ENCODE peak calls at places on chromosome 17, in nine cellular contexts. U is body of pancreas, E is tibial nerve, W is nephron progenitor cell, D is GM23338, J is A549, M is stomach, Z is uterus, T is astrocyte of the cerebellum. Y is an unnamed sample.

GRCh38 chr17:43907425-43907981 is at the start of gene MPP2:
- DNase-seq in M (peak), Z (peak), T (peak), U (peak), D (peak), J (peak), W (peak), E (peak), Y (peak)

GRCh38 chr17:41416478-41416877 is 7.9 kb downstream of the KRT37 start:
- DNase-seq in Z (no peak), M (no peak), T (no peak), E (no peak), W (no peak), D (no peak), J (no peak), U (no peak), Y (no peak)

GRCh38 chr17:72053069-72053846 is 67.6 kb upstream of the SOX9 start:
- DNase-seq in U (peak), D (peak), T (no peak), W (peak), E (no peak), Z (no peak), J (no peak), M (no peak), Y (no peak)

GRCh38 chr17:39536468-39536867 is 71.3 kb downstream of the NEUROD2 start:
- DNase-seq in Z (no peak), D (no peak), U (no peak), T (no peak), J (no peak), E (no peak), W (no peak), M (no peak), Y (no peak)

GRCh38 chr17:6126768-6127167 is 56.6 kb downstream of the WSCD1 start:
- DNase-seq in D (no peak), M (no peak), Z (no peak), J (no peak), U (no peak), T (no peak), W (no peak), E (no peak), Y (no peak)

GRCh38 chr17:13933597-13934276 is 135.6 kb upstream of the COX10 start:
- DNase-seq in J (no peak), W (no peak), M (no peak), T (no peak), E (no peak), U (no peak), D (no peak), Z (no peak), Y (no peak)

GRCh38 chr17:74337834-74338500 is 11.9 kb downstream of the KIF19 start:
- DNase-seq in M (no peak), T (no peak), E (no peak), Z (no peak), W (no peak), D (no peak), U (no peak), J (no peak), Y (no peak)

GRCh38 chr17:12736526-12736925 is 52.8 kb upstream of the ARHGAP44 start:
- DNase-seq in W (no peak), D (no peak), Z (no peak), M (no peak), U (no peak), E (no peak), J (no peak), T (no peak), Y (no peak)

GRCh38 chr17:72863511-72864175 is 228.8 kb downstream of the SLC39A11 start:
- DNase-seq in Z (no peak), M (no peak), J (no peak), D (no peak), U (no peak), T (no peak), E (no peak), W (no peak), Y (no peak)

GRCh38 chr17:50735287-50735686 is 15.9 kb downstream of the LUC7L3 start:
- DNase-seq in D (no peak), U (no peak), W (no peak), Z (no peak), E (no peak), J (no peak), M (no peak), T (no peak), Y (no peak)

GRCh38 chr17:82497483-82498405 is 21.8 kb upstream of the FOXK2 start:
- DNase-seq in E (no peak), T (no peak), J (no peak), D (peak), U (peak), M (no peak), Z (no peak), W (peak), Y (no peak)

GRCh38 chr17:38587956-38588771 is 17.6 kb downstream of the SRCIN1 start:
- DNase-seq in Z (no peak), W (no peak), T (no peak), U (no peak), D (no peak), J (no peak), M (no peak), E (no peak), Y (no peak)

GRCh38 chr17:81249233-81250040 is 10.3 kb downstream of the NDUFAF8 start:
- DNase-seq in W (no peak), Z (no peak), M (no peak), D (no peak), J (no peak), T (no peak), U (no peak), E (no peak), Y (no peak)

GRCh38 chr17:82985973-82986372 is 93.4 kb upstream of the METRNL start:
- DNase-seq in U (peak), J (no peak), W (peak), Z (no peak), D (peak), E (no peak), M (peak), T (peak), Y (no peak)

GRCh38 chr17:60173304-60173807 is 23.6 kb downstream of the CA4 start:
- DNase-seq in Z (no peak), U (no peak), W (no peak), D (no peak), M (no peak), T (no peak), J (no peak), E (no peak), Y (no peak)

GRCh38 chr17:36934144-36934758 is 3.0 kb upstream of the LHX1 start:
- DNase-seq in M (no peak), W (no peak), J (peak), Z (no peak), T (no peak), D (peak), U (no peak), E (no peak), Y (no peak)

GRCh38 chr17:46772879-46773620 is 45.4 kb downstream of the WNT3 start:
- DNase-seq in E (no peak), D (no peak), W (no peak), J (no peak), T (no peak), Z (no peak), U (no peak), M (no peak), Y (no peak)

GRCh38 chr17:45197555-45198334 is 23.9 kb upstream of the FMNL1 start:
- DNase-seq in D (peak), Z (peak), U (peak), J (peak), M (peak), E (peak), W (peak), T (peak), Y (peak)

GRCh38 chr17:50830298-50830697 is 5.1 kb upstream of the WFIKKN2 start:
- DNase-seq in T (no peak), Z (no peak), W (no peak), U (peak), J (no peak), E (no peak), M (peak), D (no peak), Y (no peak)

GRCh38 chr17:39699818-39700147 is at the start of gene ERBB2:
- DNase-seq in M (peak), D (peak), T (peak), J (peak), Z (peak), U (peak), W (peak), E (peak), Y (peak)

GRCh38 chr17:19978206-19978802 is 676 bp upstream of the AKAP10 start:
- DNase-seq in M (no peak), D (peak), U (no peak), W (no peak), T (no peak), E (no peak), Z (no peak), J (no peak), Y (no peak)

GRCh38 chr17:41792835-41793748 is 6.6 kb upstream of the JUP start:
- DNase-seq in Z (peak), E (no peak), T (no peak), W (no peak), D (peak), M (peak), J (peak), U (peak), Y (peak)

GRCh38 chr17:48718162-48718780 is 4.0 kb downstream of the PRAC1 start:
- DNase-seq in W (no peak), T (no peak), U (no peak), J (no peak), Z (no peak), E (no peak), D (peak), M (no peak), Y (no peak)

GRCh38 chr17:70181866-70182265 is 12.5 kb downstream of the KCNJ2 start:
- DNase-seq in U (no peak), D (no peak), E (no peak), J (no peak), W (no peak), Z (no peak), M (no peak), T (no peak), Y (no peak)

GRCh38 chr17:19327039-19327776 is 35.3 kb downstream of the B9D1 start:
- DNase-seq in Z (no peak), D (no peak), M (no peak), W (no peak), E (no peak), J (peak), U (no peak), T (peak), Y (no peak)

GRCh38 chr17:69858460-69858859 is 216.6 kb upstream of the KCNJ16 start:
- DNase-seq in E (no peak), W (no peak), U (no peak), D (no peak), J (no peak), Z (no peak), T (no peak), M (no peak), Y (no peak)

GRCh38 chr17:81814748-81815645 is 11.0 kb downstream of the GCGR start:
- DNase-seq in U (peak), Z (no peak), D (no peak), W (no peak), T (no peak), M (no peak), E (no peak), J (no peak), Y (peak)

GRCh38 chr17:82050761-82051641 is 610 bp downstream of the RFNG start:
- DNase-seq in W (no peak), E (no peak), U (no peak), M (no peak), Z (no peak), T (no peak), D (no peak), J (no peak), Y (no peak)

GRCh38 chr17:32481193-32481592 is 5.6 kb upstream of the CDK5R1 start:
- DNase-seq in D (no peak), M (no peak), U (no peak), W (no peak), E (no peak), Z (no peak), T (no peak), J (no peak), Y (no peak)

GRCh38 chr17:8188408-8188839 is 1.6 kb downstream of the BORCS6 start:
- DNase-seq in Z (no peak), T (no peak), E (no peak), W (no peak), M (no peak), U (no peak), J (no peak), D (no peak), Y (no peak)

GRCh38 chr17:8189041-8189710 is 804 bp downstream of the BORCS6 start:
- DNase-seq in U (peak), J (no peak), D (no peak), T (no peak), W (no peak), M (peak), E (no peak), Z (no peak), Y (no peak)

GRCh38 chr17:8187517-8188407 is 2.2 kb downstream of the BORCS6 start:
- DNase-seq in M (peak), T (peak), E (peak), J (peak), Z (peak), U (peak), D (peak), W (peak), Y (peak)

GRCh38 chr17:8190506-8190905 is 526 bp upstream of the BORCS6 start:
- DNase-seq in W (no peak), E (no peak), M (no peak), Z (no peak), U (no peak), T (no peak), D (no peak), J (no peak), Y (no peak)

DNA sequence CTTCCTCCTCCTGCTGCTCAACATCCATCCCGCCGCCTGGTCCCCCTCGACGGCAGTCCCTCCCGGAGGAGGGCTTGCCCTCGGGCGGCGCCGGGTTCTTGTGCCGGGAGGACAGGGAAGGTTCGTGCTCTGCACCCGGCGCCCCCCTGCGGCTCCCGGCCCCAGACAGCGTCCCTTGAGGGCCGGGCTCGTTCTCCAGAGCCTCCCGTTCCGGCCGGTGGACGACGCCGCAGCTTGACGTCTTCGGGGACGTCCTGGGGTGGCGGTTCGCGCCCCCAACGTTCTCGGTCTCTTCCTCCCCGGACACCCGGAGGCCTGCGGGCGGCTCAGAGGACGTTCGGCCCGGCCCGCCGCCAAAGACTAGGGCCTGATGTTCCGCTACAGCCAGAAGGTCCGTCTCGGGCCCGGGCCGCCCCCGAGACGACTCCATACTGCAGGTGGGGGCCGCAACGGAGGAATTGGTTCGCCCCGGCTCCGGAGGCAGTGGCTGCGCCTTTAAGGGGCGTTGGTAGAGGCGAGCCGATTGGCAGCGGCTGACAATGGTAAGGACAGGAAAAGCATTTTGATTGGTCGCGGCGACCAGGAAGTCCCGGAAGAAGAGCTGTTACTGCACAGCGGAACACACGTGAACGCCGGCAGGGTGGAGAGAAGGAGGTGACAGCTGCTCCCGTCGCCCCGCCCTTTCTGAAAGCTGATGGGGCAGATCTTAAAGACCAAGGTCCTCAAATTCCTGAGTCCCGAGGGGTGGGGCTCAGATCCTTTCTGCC is at the start of gene BORCS6:
- DNase-seq in M (peak), W (peak), T (peak), U (peak), J (peak), D (peak), E (peak), Z (peak), Y (peak)
- TF ChIP-seq CTCF in M (no peak), W (no peak), T (no peak), U (no peak), J (peak), D (no peak), E (no peak), Z (no peak), Y (no peak)

GRCh38 chr17:57401556-57402488 is 145.5 kb downstream of the MSI2 start:
- DNase-seq in Z (no peak), W (no peak), M (no peak), T (no peak), U (no peak), E (no peak), J (peak), D (peak), Y (no peak)
- TF ChIP-seq CTCF in Z (no peak), W (peak), M (no peak), T (no peak), U (no peak), E (no peak), J (peak), D (peak), Y (no peak)

GRCh38 chr17:62987136-62987535 is 21.1 kb downstream of the TANC2 start:
- DNase-seq in D (peak), U (no peak), T (no peak), Z (no peak), M (no peak), J (no peak), W (peak), E (no peak), Y (no peak)
- TF ChIP-seq CTCF in D (peak), U (no peak), T (peak), Z (no peak), M (no peak), J (peak), W (no peak), E (no peak), Y (no peak)

GRCh38 chr17:16304832-16305231 is 48.4 kb downstream of the CENPV start:
- DNase-seq in U (no peak), D (peak), Z (no peak), W (peak), T (no peak), E (no peak), M (no peak), J (no peak), Y (peak)
- TF ChIP-seq CTCF in U (no peak), D (peak), Z (no peak), W (peak), T (peak), E (no peak), M (no peak), J (peak), Y (peak)

GRCh38 chr17:67628580-67629013 is 89.1 kb upstream of the NOL11 start:
- DNase-seq in T (no peak), W (no peak), D (peak), J (no peak), U (peak), Z (no peak), E (no peak), M (peak), Y (no peak)
- TF ChIP-seq CTCF in T (peak), W (no peak), D (peak), J (no peak), U (no peak), Z (no peak), E (no peak), M (no peak), Y (no peak)

GRCh38 chr17:79721993-79722671 is 8.6 kb upstream of the ENPP7 start:
- DNase-seq in E (no peak), J (peak), M (no peak), Z (no peak), D (peak), W (no peak), U (peak), T (no peak), Y (peak)
- TF ChIP-seq CTCF in E (no peak), J (peak), M (no peak), Z (no peak), D (peak), W (peak), U (no peak), T (peak), Y (peak)

GRCh38 chr17:63445571-63446217 is 412 bp downstream of the CYB561 start:
- DNase-seq in J (peak), Z (no peak), T (no peak), U (peak), D (peak), M (peak), E (no peak), W (peak), Y (no peak)

GRCh38 chr17:63447688-63448005 is 1.5 kb upstream of the CYB561 start:
- DNase-seq in Z (no peak), E (no peak), M (peak), D (no peak), U (no peak), J (no peak), W (no peak), T (peak), Y (no peak)

GRCh38 chr17:63445065-63445464 is 1.0 kb downstream of the CYB561 start:
- DNase-seq in D (no peak), E (no peak), M (no peak), T (no peak), W (no peak), Z (no peak), J (no peak), U (no peak), Y (no peak)

GRCh38 chr17:63446981-63447687 is 1.0 kb upstream of the CYB561 start:
- DNase-seq in E (no peak), W (no peak), U (peak), D (peak), T (no peak), M (peak), J (no peak), Z (no peak), Y (peak)

DNA sequence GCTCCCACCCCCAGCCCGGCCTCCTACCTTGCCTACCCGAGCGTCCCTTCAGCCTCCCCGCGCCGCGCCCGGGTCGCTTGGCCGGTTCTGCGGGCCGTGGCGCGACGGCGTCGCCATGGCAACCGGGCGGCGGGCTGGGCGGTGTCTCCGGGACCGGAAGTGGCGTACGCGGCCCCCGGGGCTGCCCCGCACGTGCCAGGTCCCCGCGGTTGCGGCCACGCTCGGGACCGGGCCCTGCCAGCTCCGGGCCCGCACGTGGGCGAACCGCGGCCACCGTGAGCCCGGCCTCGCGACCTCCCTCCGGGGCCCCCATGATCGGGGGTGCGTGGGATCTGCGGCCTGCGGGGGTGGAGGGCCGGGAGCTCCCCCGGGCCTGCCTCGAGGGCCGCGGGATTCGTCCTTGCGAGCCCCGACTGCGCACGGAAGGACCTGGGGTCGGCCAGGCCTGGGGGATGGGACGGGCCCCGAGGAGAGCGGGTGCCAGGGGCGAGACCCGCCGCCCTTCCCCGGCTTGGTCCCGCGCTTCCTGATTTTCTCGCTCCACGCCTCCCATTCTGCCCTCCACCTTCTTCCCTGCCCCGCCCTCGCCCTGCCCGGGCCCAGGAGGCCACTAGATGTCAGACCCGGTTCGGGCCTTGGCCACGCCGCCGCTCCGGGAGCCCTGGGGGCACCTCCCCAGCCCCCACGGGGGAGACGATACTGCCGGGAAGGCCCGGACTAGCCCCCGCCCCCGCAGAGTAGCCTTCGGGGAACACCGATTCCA is at the start of gene CYB561:
- DNase-seq in M (peak), W (peak), T (no peak), U (peak), E (peak), D (peak), J (peak), Z (peak), Y (peak)
- TF ChIP-seq CTCF in M (no peak), W (no peak), T (no peak), U (no peak), E (peak), D (peak), J (no peak), Z (no peak), Y (no peak)

GRCh38 chr17:27544350-27545131 is 86.4 kb upstream of the LGALS9 start:
- DNase-seq in Z (no peak), T (peak), E (no peak), M (no peak), U (no peak), D (no peak), J (no peak), W (no peak), Y (no peak)
- TF ChIP-seq CTCF in Z (no peak), T (peak), E (no peak), M (no peak), U (no peak), D (no peak), J (no peak), W (no peak), Y (no peak)

GRCh38 chr17:2068101-2068518 is 13.2 kb downstream of the HIC1 start:
- DNase-seq in J (no peak), D (no peak), T (peak), Z (peak), M (no peak), U (no peak), E (no peak), W (no peak), Y (no peak)
- TF ChIP-seq CTCF in J (no peak), D (no peak), T (peak), Z (no peak), M (no peak), U (no peak), E (no peak), W (no peak), Y (no peak)

GRCh38 chr17:64017381-64017980 is 3.0 kb downstream of the ICAM2 start:
- DNase-seq in Z (no peak), W (no peak), E (no peak), D (peak), U (no peak), T (no peak), J (no peak), M (no peak), Y (no peak)
- TF ChIP-seq CTCF in Z (no peak), W (peak), E (no peak), D (no peak), U (no peak), T (peak), J (no peak), M (no peak), Y (peak)

Y was measured in Calu3.